ENCODE peak calls at places on chromosomes 7 and 10, in eight cellular contexts. U, S, V, M, Q, I, B and Y are unnamed samples.

GRCh38 chr10:129774082-129774735 is 189.9 kb downstream of the EBF3 start:
- DNase-seq in U (no peak), S (no peak), V (no peak), M (no peak), Q (peak), I (no peak), B (peak), Y (no peak)

GRCh38 chr10:5665380-5666323 is 743 bp downstream of the ASB13 start:
- DNase-seq in U (no peak), S (peak), V (peak), M (no peak), Q (no peak), I (no peak), B (no peak), Y (no peak)

GRCh38 chr7:72493850-72494661 is 81.9 kb upstream of the CALN1 start:
- DNase-seq in U (peak), S (peak), V (peak), M (peak), Q (peak), I (peak), B (peak), Y (peak)

GRCh38 chr7:97971120-97971989 is 18.6 kb downstream of the OCM2 start:
- DNase-seq in U (peak), S (no peak), V (peak), M (no peak), Q (no peak), I (peak), B (no peak), Y (peak)

GRCh38 chr7:76131872-76132271 is 69.8 kb upstream of the SRRM3 start:
- DNase-seq in U (no peak), S (peak), V (no peak), M (no peak), Q (no peak), I (no peak), B (no peak), Y (no peak)

GRCh38 chr10:3784510-3785250 is at the start of gene KLF6:
- DNase-seq in U (no peak), S (peak), V (peak), M (peak), Q (peak), I (peak), B (no peak), Y (no peak)

GRCh38 chr7:138799336-138799965 is 1.5 kb upstream of the ATP6V0A4 start:
- DNase-seq in U (no peak), S (no peak), V (no peak), M (no peak), Q (no peak), I (no peak), B (no peak), Y (no peak)

GRCh38 chr10:127193125-127193524 is 3.3 kb downstream of the INSYN2A start:
- DNase-seq in U (no peak), S (no peak), V (peak), M (no peak), Q (no peak), I (no peak), B (no peak), Y (no peak)

GRCh38 chr10:60742512-60742911 is 35.8 kb upstream of the CDK1 start:
- DNase-seq in U (no peak), S (no peak), V (no peak), M (no peak), Q (no peak), I (no peak), B (no peak), Y (no peak)

GRCh38 chr7:45216181-45216580 is 58.6 kb downstream of the RAMP3 start:
- DNase-seq in U (no peak), S (no peak), V (no peak), M (no peak), Q (no peak), I (no peak), B (no peak), Y (no peak)

GRCh38 chr10:74033724-74034123 is 35.8 kb downstream of the VCL start:
- DNase-seq in U (no peak), S (no peak), V (no peak), M (no peak), Q (no peak), I (no peak), B (no peak), Y (no peak)

GRCh38 chr7:1226155-1226901 is 6.3 kb upstream of the UNCX start:
- DNase-seq in U (no peak), S (no peak), V (no peak), M (no peak), Q (no peak), I (no peak), B (peak), Y (no peak)

GRCh38 chr10:133075346-133076137 is 12.2 kb upstream of the ADGRA1 start:
- DNase-seq in U (no peak), S (no peak), V (no peak), M (no peak), Q (no peak), I (no peak), B (no peak), Y (no peak)